ENCODE peak calls at places on chromosomes 13 and 19, in nine cellular contexts. One of them, this sample, is unnamed.

GRCh38 chr13:62302341-62302740 is 886.7 kb upstream of the PCDH20 start:
- DNase-seq in body of pancreas: no peak
- DNase-seq in endothelial cell of umbilical vein: no peak
- DNase-seq in fibroblast of lung: peak; percentile 59
- DNase-seq in GM12878: no peak
- DNase-seq in suprapubic skin: no peak
- DNase-seq in dorsolateral prefrontal cortex: no peak
- DNase-seq in right atrium auricular region: no peak
- DNase-seq in tibial artery: no peak
- DNase-seq in this sample: no peak

GRCh38 chr13:23865898-23866297 is 23.3 kb downstream of the MIPEP start:
- DNase-seq in fibroblast of lung: no peak
- DNase-seq in right atrium auricular region: no peak
- DNase-seq in tibial artery: no peak
- DNase-seq in dorsolateral prefrontal cortex: no peak
- DNase-seq in GM12878: no peak
- DNase-seq in suprapubic skin: no peak
- DNase-seq in body of pancreas: no peak
- DNase-seq in endothelial cell of umbilical vein: no peak
- DNase-seq in this sample: no peak

GRCh38 chr13:52832268-52832667 is 16.2 kb downstream of the PCDH8 start:
- DNase-seq in GM12878: no peak
- DNase-seq in right atrium auricular region: no peak
- DNase-seq in fibroblast of lung: no peak
- DNase-seq in endothelial cell of umbilical vein: no peak
- DNase-seq in suprapubic skin: no peak
- DNase-seq in dorsolateral prefrontal cortex: no peak
- DNase-seq in body of pancreas: no peak
- DNase-seq in tibial artery: no peak
- DNase-seq in this sample: no peak

GRCh38 chr19:12314553-12314952 is 18.9 kb downstream of the ZNF563 start:
- DNase-seq in endothelial cell of umbilical vein: no peak
- DNase-seq in dorsolateral prefrontal cortex: no peak
- DNase-seq in body of pancreas: peak; percentile 23
- DNase-seq in GM12878: no peak
- DNase-seq in suprapubic skin: no peak
- DNase-seq in fibroblast of lung: no peak
- DNase-seq in tibial artery: no peak
- DNase-seq in right atrium auricular region: no peak
- DNase-seq in this sample: no peak

GRCh38 chr19:35134601-35135091 is at the start of gene LGI4:
- DNase-seq in right atrium auricular region: no peak
- DNase-seq in tibial artery: no peak
- DNase-seq in endothelial cell of umbilical vein: no peak
- DNase-seq in body of pancreas: no peak
- DNase-seq in suprapubic skin: no peak
- DNase-seq in GM12878: no peak
- DNase-seq in dorsolateral prefrontal cortex: no peak
- DNase-seq in fibroblast of lung: no peak
- DNase-seq in this sample: no peak

GRCh38 chr13:40764587-40765403 is 6.2 kb downstream of the MRPS31 start:
- DNase-seq in tibial artery: no peak
- DNase-seq in suprapubic skin: no peak
- DNase-seq in GM12878: no peak
- DNase-seq in body of pancreas: peak; percentile 64
- DNase-seq in fibroblast of lung: no peak
- DNase-seq in endothelial cell of umbilical vein: no peak
- DNase-seq in dorsolateral prefrontal cortex: no peak
- DNase-seq in right atrium auricular region: no peak
- DNase-seq in this sample: no peak

GRCh38 chr19:20926796-20927195 is 3.7 kb downstream of the ZNF85 start:
- DNase-seq in endothelial cell of umbilical vein: no peak
- DNase-seq in tibial artery: no peak
- DNase-seq in dorsolateral prefrontal cortex: no peak
- DNase-seq in suprapubic skin: no peak
- DNase-seq in GM12878: no peak
- DNase-seq in fibroblast of lung: no peak
- DNase-seq in body of pancreas: no peak
- DNase-seq in right atrium auricular region: no peak
- DNase-seq in this sample: no peak

GRCh38 chr19:19402656-19403372 is 2.7 kb upstream of the GATAD2A start:
- DNase-seq in suprapubic skin: no peak
- DNase-seq in right atrium auricular region: no peak
- DNase-seq in tibial artery: no peak
- DNase-seq in body of pancreas: no peak
- DNase-seq in dorsolateral prefrontal cortex: no peak
- DNase-seq in endothelial cell of umbilical vein: no peak
- DNase-seq in GM12878: no peak
- DNase-seq in fibroblast of lung: peak; percentile 46
- DNase-seq in this sample: no peak

GRCh38 chr13:81487151-81487550 is 1146.2 kb upstream of the SPRY2 start:
- DNase-seq in tibial artery: no peak
- DNase-seq in endothelial cell of umbilical vein: no peak
- DNase-seq in dorsolateral prefrontal cortex: no peak
- DNase-seq in fibroblast of lung: no peak
- DNase-seq in suprapubic skin: no peak
- DNase-seq in GM12878: no peak
- DNase-seq in right atrium auricular region: no peak
- DNase-seq in body of pancreas: peak; percentile 19
- DNase-seq in this sample: no peak

GRCh38 chr13:39616087-39616694 is 13.2 kb upstream of the LHFPL6 start:
- DNase-seq in dorsolateral prefrontal cortex: no peak
- DNase-seq in fibroblast of lung: peak; percentile 79
- DNase-seq in GM12878: no peak
- DNase-seq in right atrium auricular region: peak; percentile 60
- DNase-seq in body of pancreas: peak; percentile 47
- DNase-seq in endothelial cell of umbilical vein: peak; percentile 70
- DNase-seq in tibial artery: peak; percentile 30
- DNase-seq in suprapubic skin: no peak
- DNase-seq in this sample: no peak

GRCh38 chr19:54432144-54432738 is 16.8 kb upstream of the LENG8 start:
- DNase-seq in suprapubic skin: no peak
- DNase-seq in GM12878: no peak
- DNase-seq in fibroblast of lung: no peak
- DNase-seq in tibial artery: no peak
- DNase-seq in dorsolateral prefrontal cortex: no peak
- DNase-seq in right atrium auricular region: no peak
- DNase-seq in endothelial cell of umbilical vein: no peak
- DNase-seq in body of pancreas: no peak
- DNase-seq in this sample: no peak

GRCh38 chr13:30739646-30740642 is 4.6 kb downstream of the ALOX5AP start:
- DNase-seq in tibial artery: no peak
- DNase-seq in endothelial cell of umbilical vein: peak; percentile 64
- DNase-seq in GM12878: peak; percentile 76
- DNase-seq in suprapubic skin: no peak
- DNase-seq in dorsolateral prefrontal cortex: no peak
- DNase-seq in body of pancreas: no peak
- DNase-seq in right atrium auricular region: no peak
- DNase-seq in fibroblast of lung: peak; percentile 90
- DNase-seq in this sample: no peak

GRCh38 chr19:20453424-20453938 is 112.1 kb downstream of the ZNF737 start:
- DNase-seq in endothelial cell of umbilical vein: no peak
- DNase-seq in fibroblast of lung: no peak
- DNase-seq in tibial artery: no peak
- DNase-seq in body of pancreas: no peak
- DNase-seq in GM12878: no peak
- DNase-seq in dorsolateral prefrontal cortex: no peak
- DNase-seq in suprapubic skin: no peak
- DNase-seq in right atrium auricular region: no peak
- DNase-seq in this sample: no peak

GRCh38 chr13:103066991-103067390 is 774 bp upstream of the SLC10A2 start:
- DNase-seq in right atrium auricular region: no peak
- DNase-seq in tibial artery: no peak
- DNase-seq in body of pancreas: no peak
- DNase-seq in fibroblast of lung: no peak
- DNase-seq in GM12878: no peak
- DNase-seq in suprapubic skin: no peak
- DNase-seq in dorsolateral prefrontal cortex: no peak
- DNase-seq in endothelial cell of umbilical vein: no peak
- DNase-seq in this sample: no peak

GRCh38 chr13:103062079-103062478 is 4.1 kb downstream of the SLC10A2 start:
- DNase-seq in tibial artery: no peak
- DNase-seq in dorsolateral prefrontal cortex: no peak
- DNase-seq in suprapubic skin: no peak
- DNase-seq in body of pancreas: no peak
- DNase-seq in GM12878: no peak
- DNase-seq in endothelial cell of umbilical vein: no peak
- DNase-seq in right atrium auricular region: no peak
- DNase-seq in fibroblast of lung: no peak
- DNase-seq in this sample: no peak

GRCh38 chr13:103063376-103063775 is 2.8 kb downstream of the SLC10A2 start:
- DNase-seq in tibial artery: no peak
- DNase-seq in dorsolateral prefrontal cortex: no peak
- DNase-seq in right atrium auricular region: no peak
- DNase-seq in suprapubic skin: no peak
- DNase-seq in GM12878: no peak
- DNase-seq in endothelial cell of umbilical vein: no peak
- DNase-seq in body of pancreas: no peak
- DNase-seq in fibroblast of lung: no peak
- DNase-seq in this sample: no peak

GRCh38 chr13:103066079-103066880 is at the start of gene SLC10A2:
- DNase-seq in body of pancreas: no peak
- DNase-seq in tibial artery: no peak
- DNase-seq in suprapubic skin: no peak
- DNase-seq in endothelial cell of umbilical vein: no peak
- DNase-seq in fibroblast of lung: no peak
- DNase-seq in dorsolateral prefrontal cortex: no peak
- DNase-seq in right atrium auricular region: no peak
- DNase-seq in GM12878: no peak
- DNase-seq in this sample: no peak

DNA sequence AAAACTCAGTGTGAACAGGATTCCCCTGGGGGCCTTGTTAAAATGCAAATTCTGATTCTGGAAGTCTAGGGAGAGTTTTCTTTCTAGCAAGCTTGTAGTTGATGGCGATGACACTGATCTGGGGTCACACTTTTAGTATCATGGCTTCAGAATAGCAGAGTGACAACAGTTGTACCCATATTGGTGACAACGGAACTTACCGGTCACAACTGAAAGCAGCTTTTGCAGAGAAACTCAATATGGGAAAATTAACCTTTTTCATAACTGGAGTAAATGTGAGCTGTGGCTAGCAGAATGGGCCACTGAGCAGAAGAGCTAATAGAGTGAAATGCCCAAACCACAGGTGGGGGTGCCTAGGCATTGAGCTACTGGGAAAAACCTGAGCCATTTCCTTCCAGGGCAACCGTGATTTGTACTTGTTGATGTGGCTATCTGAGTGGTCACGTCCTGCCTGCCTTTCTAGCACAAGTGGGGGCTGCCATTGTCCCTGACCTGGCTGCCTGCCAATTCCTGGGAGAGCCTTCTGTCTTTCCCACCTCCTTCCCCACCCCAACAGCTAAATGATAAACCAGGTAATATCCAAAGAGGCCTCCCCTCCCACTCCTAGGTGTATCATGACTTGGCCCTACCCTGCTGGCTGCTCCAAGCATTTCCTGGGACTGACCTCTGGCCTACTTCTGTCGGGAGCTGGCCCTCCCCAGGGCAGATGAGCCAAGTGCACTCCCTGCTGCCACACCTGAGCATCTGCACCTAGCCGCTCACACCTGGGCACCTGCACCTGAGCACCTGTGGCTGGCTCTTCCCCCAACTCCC is 1.7 kb upstream of the SLC10A2 start:
- DNase-seq in fibroblast of lung: no peak
- DNase-seq in GM12878: peak; percentile 72
- DNase-seq in body of pancreas: no peak
- DNase-seq in suprapubic skin: no peak
- DNase-seq in dorsolateral prefrontal cortex: no peak
- DNase-seq in endothelial cell of umbilical vein: no peak
- DNase-seq in right atrium auricular region: no peak
- DNase-seq in tibial artery: no peak
- DNase-seq in this sample: no peak
- TF ChIP-seq CTCF in fibroblast of lung: no peak
- TF ChIP-seq CTCF in GM12878: no peak
- TF ChIP-seq CTCF in body of pancreas: no peak
- TF ChIP-seq CTCF in suprapubic skin: peak; percentile 13
- TF ChIP-seq CTCF in dorsolateral prefrontal cortex: no peak
- TF ChIP-seq CTCF in endothelial cell of umbilical vein: no peak
- TF ChIP-seq CTCF in right atrium auricular region: no peak
- TF ChIP-seq CTCF in tibial artery: no peak
- TF ChIP-seq CTCF in this sample: peak; percentile 35

DNA sequence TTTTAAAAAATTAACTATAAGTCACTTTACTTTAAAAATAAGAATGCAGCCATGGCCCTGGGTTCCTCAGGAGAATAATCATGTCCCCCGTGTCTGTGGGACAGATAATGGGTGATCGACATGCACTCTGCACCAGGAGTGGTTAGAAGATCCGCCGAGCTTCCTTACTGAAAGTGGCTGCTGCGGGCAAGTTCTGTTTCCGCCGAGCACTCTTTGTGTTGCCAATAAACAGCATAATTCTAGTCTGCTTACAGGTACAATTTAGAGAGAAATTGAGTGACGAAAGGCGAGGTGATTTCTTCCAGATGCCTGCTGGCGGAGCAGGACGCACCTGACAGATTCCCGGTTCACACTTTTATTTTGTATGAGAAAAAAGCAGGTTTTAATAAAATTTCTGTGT is 139.0 kb downstream of the SOX1 start:
- DNase-seq in GM12878: no peak
- DNase-seq in tibial artery: no peak
- DNase-seq in fibroblast of lung: no peak
- DNase-seq in suprapubic skin: no peak
- DNase-seq in dorsolateral prefrontal cortex: no peak
- DNase-seq in right atrium auricular region: no peak
- DNase-seq in endothelial cell of umbilical vein: no peak
- DNase-seq in body of pancreas: no peak
- DNase-seq in this sample: no peak
- H3K27ac ChIP-seq in GM12878: no peak overlapping the region
- H3K27ac ChIP-seq in tibial artery: no peak overlapping the region
- H3K27ac ChIP-seq in fibroblast of lung: no peak overlapping the region
- H3K27ac ChIP-seq in suprapubic skin: no peak overlapping the region
- H3K27ac ChIP-seq in dorsolateral prefrontal cortex: no peak overlapping the region
- H3K27ac ChIP-seq in right atrium auricular region: no peak overlapping the region
- H3K27ac ChIP-seq in endothelial cell of umbilical vein: no peak overlapping the region
- H3K27ac ChIP-seq in body of pancreas: no peak overlapping the region
- H3K27ac ChIP-seq in this sample: no peak overlapping the region

GRCh38 chr19:57027360-57027759 is 92.4 kb upstream of the USP29 start:
- DNase-seq in suprapubic skin: no peak
- DNase-seq in endothelial cell of umbilical vein: no peak
- DNase-seq in fibroblast of lung: no peak
- DNase-seq in body of pancreas: no peak
- DNase-seq in GM12878: no peak
- DNase-seq in right atrium auricular region: no peak
- DNase-seq in dorsolateral prefrontal cortex: no peak
- DNase-seq in tibial artery: no peak
- DNase-seq in this sample: no peak
- H3K4me3 ChIP-seq in suprapubic skin: no peak overlapping the region
- H3K4me3 ChIP-seq in endothelial cell of umbilical vein: no peak overlapping the region
- H3K4me3 ChIP-seq in fibroblast of lung: no peak overlapping the region
- H3K4me3 ChIP-seq in body of pancreas: no peak overlapping the region
- H3K4me3 ChIP-seq in GM12878: no peak overlapping the region
- H3K4me3 ChIP-seq in right atrium auricular region: no peak overlapping the region
- H3K4me3 ChIP-seq in dorsolateral prefrontal cortex: no peak overlapping the region
- H3K4me3 ChIP-seq in tibial artery: no peak overlapping the region
- H3K4me3 ChIP-seq in this sample: no peak overlapping the region

GRCh38 chr19:47483800-47484690 is at the start of gene KPTN:
- DNase-seq in suprapubic skin: peak; percentile 93
- DNase-seq in right atrium auricular region: peak; percentile 89
- DNase-seq in fibroblast of lung: peak; percentile 93
- DNase-seq in endothelial cell of umbilical vein: peak; percentile 91
- DNase-seq in body of pancreas: peak; percentile 90
- DNase-seq in dorsolateral prefrontal cortex: peak; percentile 78
- DNase-seq in tibial artery: peak; percentile 79
- DNase-seq in GM12878: peak; percentile 57
- DNase-seq in this sample: peak; percentile 86
- TF ChIP-seq CTCF in suprapubic skin: peak; percentile 93
- TF ChIP-seq CTCF in right atrium auricular region: peak; percentile 85
- TF ChIP-seq CTCF in fibroblast of lung: peak; percentile 86
- TF ChIP-seq CTCF in endothelial cell of umbilical vein: peak; percentile 97
- TF ChIP-seq CTCF in body of pancreas: peak; percentile 93
- TF ChIP-seq CTCF in dorsolateral prefrontal cortex: peak; percentile 88
- TF ChIP-seq CTCF in tibial artery: peak; percentile 60
- TF ChIP-seq CTCF in GM12878: peak; percentile 97
- TF ChIP-seq CTCF in this sample: peak; percentile 95